ENCODE peak calls at places on chromosomes 16 and 17, in six cellular contexts. R, Q, K, P, H and Y are unnamed samples.

GRCh38 chr17:50565559-50566350 is 5.2 kb downstream of the CACNA1G start:
- DNase-seq in H (no peak), P (no peak), K (no peak), R (peak; percentile 82), Q (no peak), Y (no peak)

GRCh38 chr17:76805319-76805718 is 62.9 kb upstream of the MGAT5B start:
- DNase-seq in Q (no peak), H (no peak), K (no peak), R (no peak), P (no peak), Y (no peak)

GRCh38 chr16:50040028-50040427 is 15.0 kb downstream of the CNEP1R1 start:
- DNase-seq in R (no peak), H (no peak), P (no peak), K (no peak), Q (no peak), Y (no peak)

GRCh38 chr16:89855986-89856385 is 17.4 kb upstream of the TCF25 start:
- DNase-seq in K (no peak), H (no peak), P (no peak), Q (no peak), R (no peak), Y (no peak)

GRCh38 chr17:65954148-65954449 is 237.8 kb downstream of the CEP112 start:
- DNase-seq in Q (no peak), K (no peak), R (no peak), P (no peak), H (no peak), Y (no peak)

GRCh38 chr17:35750526-35751395 is 2.3 kb downstream of the GAS2L2 start:
- DNase-seq in K (no peak), Q (no peak), H (no peak), R (no peak), P (no peak), Y (no peak)

GRCh38 chr17:7586673-7587419 is 3.0 kb downstream of the SOX15 start:
- DNase-seq in P (no peak), Q (no peak), K (no peak), H (no peak), R (no peak), Y (no peak)

GRCh38 chr17:34578016-34578415 is 1.4 kb upstream of the TMEM132E start:
- DNase-seq in R (peak; percentile 55), H (no peak), P (no peak), Q (no peak), K (no peak), Y (no peak)

GRCh38 chr17:37180371-37180770 is 195.4 kb upstream of the C17orf78 start:
- DNase-seq in K (no peak), P (no peak), R (no peak), H (no peak), Q (no peak), Y (no peak)

GRCh38 chr17:63399856-63400255 is 46.2 kb downstream of the CYB561 start:
- DNase-seq in P (no peak), R (peak; percentile 56), Q (no peak), H (no peak), K (no peak), Y (no peak)

GRCh38 chr17:39231587-39232551 is 6.1 kb upstream of the STAC2 start:
- DNase-seq in P (no peak), H (no peak), K (no peak), R (peak; percentile 78), Q (no peak), Y (no peak)

GRCh38 chr17:40287494-40288369 is at the start of gene CDC6:
- DNase-seq in Q (peak; percentile 94), K (peak; percentile 99), H (peak; percentile 98), R (peak; percentile 99), P (peak; percentile 98), Y (peak; percentile 98)

GRCh38 chr16:86080982-86081381 is 182.0 kb downstream of the IRF8 start:
- DNase-seq in K (no peak), P (no peak), H (no peak), Q (no peak), R (no peak), Y (no peak)

GRCh38 chr16:47162670-47163420 is 19.1 kb upstream of the NETO2 start:
- DNase-seq in K (no peak), P (no peak), Q (no peak), R (no peak), H (no peak), Y (no peak)

GRCh38 chr16:31357324-31358156 is 2.6 kb downstream of the ITGAX start:
- DNase-seq in K (no peak), P (no peak), Q (no peak), R (no peak), H (no peak), Y (no peak)

GRCh38 chr16:13435415-13435814 is 484.5 kb upstream of the ERCC4 start:
- DNase-seq in Q (no peak), R (no peak), P (no peak), K (no peak), H (no peak), Y (no peak)

GRCh38 chr16:19366384-19366783 is 51.3 kb upstream of the TMC5 start:
- DNase-seq in P (no peak), Q (no peak), K (no peak), H (no peak), R (no peak), Y (no peak)

GRCh38 chr17:78724544-78724943 is 57.5 kb downstream of the CYTH1 start:
- DNase-seq in Q (no peak), K (peak; percentile 66), R (peak; percentile 27), P (no peak), H (no peak), Y (no peak)

GRCh38 chr17:83057793-83058477 is 21.5 kb upstream of the METRNL start:
- DNase-seq in H (peak; percentile 66), Q (peak; percentile 2), R (peak; percentile 1), K (no peak), P (no peak), Y (no peak)

GRCh38 chr16:86971251-86971650 is 345.9 kb downstream of the C16orf95 start:
- DNase-seq in P (no peak), K (no peak), Q (no peak), R (no peak), H (no peak), Y (no peak)

GRCh38 chr17:60086822-60087591 is 8.3 kb upstream of the HEATR6 start:
- DNase-seq in R (no peak), H (no peak), K (no peak), Q (no peak), P (no peak), Y (no peak)

GRCh38 chr17:47099451-47099986 is 89.6 kb downstream of the CDC27 start:
- DNase-seq in H (no peak), P (no peak), K (no peak), R (no peak), Q (no peak), Y (no peak)

GRCh38 chr17:47099987-47100711 is 88.9 kb downstream of the CDC27 start:
- DNase-seq in H (peak; percentile 89), K (peak; percentile 92), Q (peak; percentile 75), P (peak; percentile 81), R (peak; percentile 91), Y (peak; percentile 70)

GRCh38 chr17:47096343-47096742 is 92.8 kb downstream of the CDC27 start:
- DNase-seq in P (no peak), Q (no peak), R (no peak), K (no peak), H (no peak), Y (no peak)

DNA sequence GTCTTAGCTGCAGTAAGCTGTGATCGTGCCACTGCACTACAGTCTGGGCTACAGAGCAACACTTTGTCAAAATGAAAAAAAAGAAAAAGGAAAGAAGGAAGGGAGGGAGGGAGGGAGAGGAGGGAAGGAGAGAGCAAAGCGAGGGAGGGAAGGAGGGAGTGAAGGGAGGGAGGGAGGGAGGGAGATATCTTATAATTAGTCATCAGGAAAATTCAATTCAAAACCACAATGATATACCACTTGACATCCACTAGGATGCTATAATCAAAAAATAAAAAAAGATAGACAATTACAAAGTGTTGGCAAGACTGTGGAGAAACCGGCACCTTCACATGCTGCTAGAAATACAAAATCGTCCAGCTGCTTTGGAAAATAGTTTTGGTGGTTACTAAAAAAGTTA is 93.8 kb downstream of the CDC27 start:
- DNase-seq in P (no peak), Q (no peak), K (no peak), R (no peak), H (no peak), Y (no peak)
- TF ChIP-seq CTCF in P (no peak), Q (no peak), K (no peak), R (no peak), H (no peak), Y (no peak)

GRCh38 chr16:2044541-2044940 is 3.1 kb downstream of the NTHL1 start:
- DNase-seq in K (no peak), H (no peak), R (no peak), P (no peak), Q (no peak), Y (no peak)

GRCh38 chr16:2046889-2047329 is 725 bp downstream of the NTHL1 start:
- DNase-seq in K (no peak), Q (no peak), P (no peak), H (no peak), R (peak; percentile 34), Y (no peak)

GRCh38 chr16:2046125-2046888 is 1.3 kb downstream of the NTHL1 start:
- DNase-seq in Q (no peak), H (no peak), R (no peak), K (no peak), P (no peak), Y (no peak)

GRCh38 chr16:2048116-2048543 is 345 bp downstream of the TSC2 start:
- DNase-seq in R (peak; percentile 66), H (no peak), P (no peak), K (no peak), Q (no peak), Y (no peak)

GRCh38 chr16:2047330-2048115 is at the start of the genes NTHL1 and TSC2:
- DNase-seq in Q (peak; percentile 79), H (peak; percentile 98), P (peak; percentile 96), R (peak; percentile 99), K (peak; percentile 97), Y (peak; percentile 86)
- TF ChIP-seq CTCF in Q (peak; percentile 31), H (peak; percentile 42), P (no peak), R (peak; percentile 25), K (peak; percentile 74), Y (no peak)

DNA sequence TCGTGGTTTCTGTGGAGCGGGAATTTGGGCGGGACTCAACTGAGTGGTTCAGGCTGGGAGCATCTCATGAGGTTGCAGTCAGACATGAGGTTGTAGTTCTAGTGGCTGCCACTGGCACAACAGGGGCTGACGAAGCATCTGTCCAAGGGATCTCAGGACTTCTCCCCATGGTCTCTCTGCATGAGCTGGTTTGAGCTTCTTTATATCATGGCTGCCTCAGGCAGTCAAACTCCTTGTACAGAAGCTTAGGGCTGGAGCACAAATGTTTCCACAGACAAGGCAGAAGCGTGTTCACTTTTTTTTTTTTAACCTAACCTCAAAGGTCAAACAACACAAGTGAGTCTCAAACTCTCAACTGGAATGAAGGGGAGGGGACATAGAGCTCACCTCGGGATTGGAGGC is 243.3 kb downstream of the MSI2 start:
- DNase-seq in R (no peak), H (no peak), K (no peak), P (no peak), Q (no peak), Y (no peak)
- TF ChIP-seq CTCF in R (no peak), H (peak; percentile 39), K (no peak), P (no peak), Q (no peak), Y (no peak)

GRCh38 chr16:26348095-26348494 is 656.3 kb downstream of the HS3ST4 start:
- DNase-seq in K (no peak), P (no peak), R (no peak), H (no peak), Q (no peak), Y (no peak)
- TF ChIP-seq CTCF in K (no peak), P (no peak), R (no peak), H (no peak), Q (no peak), Y (no peak)